ENCODE peak calls at places on chromosome 7, in ten cellular contexts. R is tibial nerve; T is uterus; M is psoas muscle; X is PC-3; G is CD8-positive, alpha-beta T cell; D is mammary epithelial cell; F is endodermal cell; J is CD4-positive, alpha-beta T cell; H is cardiac muscle cell. Y is an unnamed sample.

GRCh38 chr7:4612237-4612636 is 69.9 kb upstream of the FOXK1 start:
- DNase-seq in R (no peak), T (no peak), M (no peak), X (no peak), G (no peak), D (no peak), F (no peak), J (no peak), H (no peak), Y (no peak)

GRCh38 chr7:36784991-36785940 is 61.0 kb upstream of the AOAH start:
- DNase-seq in R (peak; percentile 41), T (peak; percentile 37), M (peak; percentile 69), X (no peak), G (peak; percentile 71), D (peak; percentile 72), F (no peak), J (peak; percentile 50), H (no peak), Y (peak; percentile 65)

GRCh38 chr7:17005277-17005676 is 123.5 kb upstream of the AGR3 start:
- DNase-seq in R (no peak), T (no peak), M (no peak), X (no peak), G (no peak), D (no peak), F (no peak), J (no peak), H (no peak), Y (no peak)

GRCh38 chr7:45268013-45268412 is 110.4 kb downstream of the RAMP3 start:
- DNase-seq in R (no peak), T (no peak), M (no peak), X (no peak), G (no peak), D (no peak), F (no peak), J (no peak), H (no peak), Y (no peak)

GRCh38 chr7:85457911-85458310 is 271.1 kb upstream of the SEMA3D start:
- DNase-seq in R (no peak), T (no peak), M (no peak), X (no peak), G (no peak), D (no peak), F (no peak), J (no peak), H (no peak), Y (no peak)

GRCh38 chr7:7746419-7746818 is 28.0 kb upstream of the RPA3 start:
- DNase-seq in R (no peak), T (no peak), M (no peak), X (no peak), G (no peak), D (no peak), F (no peak), J (no peak), H (peak; percentile 26), Y (no peak)

GRCh38 chr7:106021211-106022067 is 58.4 kb downstream of the CDHR3 start:
- DNase-seq in R (no peak), T (no peak), M (no peak), X (no peak), G (no peak), D (no peak), F (peak; percentile 77), J (no peak), H (peak; percentile 43), Y (no peak)

GRCh38 chr7:68488366-68489060 is 1109.8 kb upstream of the AUTS2 start:
- DNase-seq in R (no peak), T (no peak), M (no peak), X (no peak), G (no peak), D (no peak), F (no peak), J (no peak), H (no peak), Y (no peak)

GRCh38 chr7:17680026-17680425 is 260.3 kb downstream of the SNX13 start:
- DNase-seq in R (peak; percentile 65), T (no peak), M (no peak), X (peak; percentile 84), G (no peak), D (peak; percentile 96), F (peak; percentile 72), J (no peak), H (peak; percentile 59), Y (peak; percentile 70)

GRCh38 chr7:55884321-55884720 is 2.9 kb upstream of the ZNF713 start:
- DNase-seq in R (no peak), T (no peak), M (no peak), X (no peak), G (no peak), D (no peak), F (no peak), J (no peak), H (no peak), Y (no peak)

GRCh38 chr7:135321556-135321955 is 87.9 kb downstream of the STRA8 start:
- DNase-seq in R (no peak), T (peak; percentile 25), M (no peak), X (no peak), G (no peak), D (peak; percentile 27), F (no peak), J (no peak), H (no peak), Y (no peak)

GRCh38 chr7:70833726-70834125 is 298.2 kb upstream of the GALNT17 start:
- DNase-seq in R (no peak), T (no peak), M (no peak), X (peak; percentile 6), G (no peak), D (peak; percentile 95), F (no peak), J (no peak), H (no peak), Y (no peak)

GRCh38 chr7:12066561-12066960 is 144.5 kb upstream of the TMEM106B start:
- DNase-seq in R (no peak), T (no peak), M (no peak), X (peak; percentile 92), G (no peak), D (peak; percentile 71), F (no peak), J (no peak), H (no peak), Y (no peak)

GRCh38 chr7:91465595-91466061 is 201.4 kb downstream of the FZD1 start:
- DNase-seq in R (no peak), T (no peak), M (no peak), X (peak; percentile 5), G (no peak), D (no peak), F (no peak), J (no peak), H (no peak), Y (no peak)

GRCh38 chr7:134995239-134996096 is 9.2 kb downstream of the AGBL3 start:
- DNase-seq in R (no peak), T (no peak), M (no peak), X (no peak), G (peak; percentile 24), D (no peak), F (no peak), J (no peak), H (no peak), Y (no peak)

GRCh38 chr7:158443688-158444483 is 143.7 kb downstream of the PTPRN2 start:
- DNase-seq in R (no peak), T (no peak), M (no peak), X (no peak), G (no peak), D (no peak), F (peak; percentile 38), J (no peak), H (no peak), Y (no peak)

GRCh38 chr7:158439035-158439434 is 148.6 kb downstream of the PTPRN2 start:
- DNase-seq in R (no peak), T (no peak), M (no peak), X (no peak), G (no peak), D (no peak), F (no peak), J (no peak), H (no peak), Y (no peak)

GRCh38 chr7:158444501-158445420 is 142.9 kb downstream of the PTPRN2 start:
- DNase-seq in R (no peak), T (no peak), M (no peak), X (no peak), G (no peak), D (no peak), F (peak; percentile 28), J (no peak), H (no peak), Y (no peak)

GRCh38 chr7:158443014-158443687 is 144.5 kb downstream of the PTPRN2 start:
- DNase-seq in R (no peak), T (no peak), M (no peak), X (no peak), G (no peak), D (no peak), F (peak; percentile 61), J (no peak), H (no peak), Y (peak; percentile 49)

GRCh38 chr7:158442260-158442659 is 145.4 kb downstream of the PTPRN2 start:
- DNase-seq in R (no peak), T (no peak), M (no peak), X (peak; percentile 56), G (no peak), D (no peak), F (peak; percentile 20), J (no peak), H (no peak), Y (no peak)
- TF ChIP-seq CTCF in R (no peak), T (no peak), M (no peak), X (peak; percentile 60), G (no peak), D (no peak), F (peak; percentile 75), J (no peak), H (no peak), Y (no peak)

GRCh38 chr7:96253441-96253840 is 68.5 kb downstream of the SLC25A13 start:
- DNase-seq in R (no peak), T (no peak), M (no peak), X (no peak), G (no peak), D (no peak), F (no peak), J (no peak), H (no peak), Y (no peak)
- H3K9me3 ChIP-seq in R (peaks cover 6% of the 10 kb centered on the region), T (peaks cover 6% of the 10 kb centered on the region), M (no peaks in the 10 kb centered on the region), X (no peaks in the 10 kb centered on the region), G (no peaks in the 10 kb centered on the region), D (no peaks in the 10 kb centered on the region), F (peaks cover 5% of the 10 kb centered on the region), J (no peaks in the 10 kb centered on the region), H (no peaks in the 10 kb centered on the region), Y (no peaks in the 10 kb centered on the region)

DNA sequence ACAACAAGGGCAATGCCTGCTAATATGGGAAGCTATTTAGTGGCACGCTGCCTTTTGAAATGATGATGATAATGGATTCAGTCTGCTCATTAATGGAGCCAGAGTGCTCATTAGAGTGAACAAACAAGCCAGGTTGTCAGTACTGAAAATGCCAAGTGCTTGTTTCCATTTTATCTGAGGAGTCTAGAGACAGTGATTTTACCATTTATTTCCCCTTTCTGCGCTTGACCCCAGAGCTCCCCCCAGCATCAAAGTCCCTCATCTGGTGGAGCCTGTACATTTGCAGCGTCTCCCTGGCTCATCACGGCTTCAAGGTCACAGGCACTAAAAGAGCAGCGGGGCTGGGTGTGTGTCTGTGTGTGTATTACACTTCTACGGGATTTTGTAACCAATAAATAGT is 553.9 kb downstream of the TFEC start:
- DNase-seq in R (no peak), T (no peak), M (no peak), X (no peak), G (no peak), D (no peak), F (peak; percentile 60), J (no peak), H (peak; percentile 21), Y (no peak)
- TF ChIP-seq CTCF in R (no peak), T (no peak), M (no peak), X (no peak), G (no peak), D (no peak), F (no peak), J (no peak), H (no peak), Y (no peak)

GRCh38 chr7:8831386-8831785 is 398.0 kb downstream of the NXPH1 start:
- DNase-seq in R (no peak), T (no peak), M (no peak), X (peak; percentile 13), G (no peak), D (no peak), F (no peak), J (no peak), H (no peak), Y (no peak)
- H3K9me3 ChIP-seq in R (no peaks in the 10 kb centered on the region), T (no peaks in the 10 kb centered on the region), M (peaks cover 3% of the 10 kb centered on the region), X (no peaks in the 10 kb centered on the region), G (no peaks in the 10 kb centered on the region), D (no peaks in the 10 kb centered on the region), F (no peaks in the 10 kb centered on the region), J (no peaks in the 10 kb centered on the region), H (no peaks in the 10 kb centered on the region), Y (no peaks in the 10 kb centered on the region)